ENCODE peak calls at places on chromosomes 1 and 21, in six cellular contexts. One of them, this sample, is unnamed.

GRCh38 chr1:71650126-71650525 is 569.3 kb upstream of the ZRANB2 start:
- DNase-seq in sigmoid colon: no peak
- DNase-seq in CD8-positive, alpha-beta T cell: no peak
- DNase-seq in adrenal gland: no peak
- DNase-seq in heart right ventricle: no peak
- DNase-seq in AG04450: no peak
- DNase-seq in this sample: no peak

GRCh38 chr1:68276448-68276847 is 44.1 kb upstream of the WLS start:
- DNase-seq in sigmoid colon: no peak
- DNase-seq in heart right ventricle: no peak
- DNase-seq in CD8-positive, alpha-beta T cell: no peak
- DNase-seq in adrenal gland: no peak
- DNase-seq in AG04450: no peak
- DNase-seq in this sample: no peak

GRCh38 chr1:9203623-9204022 is 31.0 kb upstream of the H6PD start:
- DNase-seq in heart right ventricle: no peak
- DNase-seq in sigmoid colon: no peak
- DNase-seq in CD8-positive, alpha-beta T cell: peak
- DNase-seq in AG04450: no peak
- DNase-seq in adrenal gland: no peak
- DNase-seq in this sample: no peak

GRCh38 chr1:18045206-18045605 is 62.4 kb upstream of the IGSF21 start:
- DNase-seq in heart right ventricle: no peak
- DNase-seq in CD8-positive, alpha-beta T cell: no peak
- DNase-seq in sigmoid colon: no peak
- DNase-seq in AG04450: no peak
- DNase-seq in adrenal gland: no peak
- DNase-seq in this sample: no peak

GRCh38 chr1:179126338-179127060 is 44.6 kb downstream of the TOR3A start:
- DNase-seq in adrenal gland: no peak
- DNase-seq in heart right ventricle: peak
- DNase-seq in CD8-positive, alpha-beta T cell: no peak
- DNase-seq in AG04450: no peak
- DNase-seq in sigmoid colon: no peak
- DNase-seq in this sample: no peak

GRCh38 chr21:31514598-31514997 is 144.9 kb upstream of the SOD1 start:
- DNase-seq in sigmoid colon: no peak
- DNase-seq in heart right ventricle: no peak
- DNase-seq in adrenal gland: no peak
- DNase-seq in AG04450: no peak
- DNase-seq in CD8-positive, alpha-beta T cell: no peak
- DNase-seq in this sample: no peak

GRCh38 chr1:241926141-241926540 is 31.4 kb upstream of the BECN2 start:
- DNase-seq in heart right ventricle: no peak
- DNase-seq in adrenal gland: no peak
- DNase-seq in sigmoid colon: peak
- DNase-seq in AG04450: no peak
- DNase-seq in CD8-positive, alpha-beta T cell: no peak
- DNase-seq in this sample: no peak

GRCh38 chr1:14055442-14056225 is 355.6 kb downstream of the PRDM2 start:
- DNase-seq in adrenal gland: no peak
- DNase-seq in sigmoid colon: no peak
- DNase-seq in heart right ventricle: no peak
- DNase-seq in CD8-positive, alpha-beta T cell: no peak
- DNase-seq in AG04450: no peak
- DNase-seq in this sample: no peak

GRCh38 chr21:25670726-25671125 is 31.7 kb downstream of the JAM2 start:
- DNase-seq in adrenal gland: no peak
- DNase-seq in AG04450: peak
- DNase-seq in heart right ventricle: no peak
- DNase-seq in sigmoid colon: no peak
- DNase-seq in CD8-positive, alpha-beta T cell: no peak
- DNase-seq in this sample: no peak

GRCh38 chr1:23742670-23743286 is 493 bp upstream of the ELOA start:
- DNase-seq in CD8-positive, alpha-beta T cell: no peak
- DNase-seq in heart right ventricle: no peak
- DNase-seq in adrenal gland: no peak
- DNase-seq in AG04450: no peak
- DNase-seq in sigmoid colon: peak
- DNase-seq in this sample: peak

GRCh38 chr1:185646202-185646683 is 87.9 kb upstream of the HMCN1 start:
- DNase-seq in sigmoid colon: no peak
- DNase-seq in heart right ventricle: peak
- DNase-seq in adrenal gland: peak
- DNase-seq in CD8-positive, alpha-beta T cell: no peak
- DNase-seq in AG04450: peak
- DNase-seq in this sample: no peak

GRCh38 chr21:36120304-36120902 is 14.5 kb upstream of the CBR3 start:
- DNase-seq in sigmoid colon: peak
- DNase-seq in CD8-positive, alpha-beta T cell: no peak
- DNase-seq in heart right ventricle: no peak
- DNase-seq in adrenal gland: peak
- DNase-seq in AG04450: no peak
- DNase-seq in this sample: peak

GRCh38 chr1:20343149-20343936 is 52.7 kb downstream of the VWA5B1 start:
- DNase-seq in heart right ventricle: peak
- DNase-seq in sigmoid colon: no peak
- DNase-seq in adrenal gland: no peak
- DNase-seq in CD8-positive, alpha-beta T cell: no peak
- DNase-seq in AG04450: no peak
- DNase-seq in this sample: peak

GRCh38 chr1:162055062-162055461 is 14.4 kb upstream of the NOS1AP start:
- DNase-seq in heart right ventricle: no peak
- DNase-seq in CD8-positive, alpha-beta T cell: no peak
- DNase-seq in sigmoid colon: no peak
- DNase-seq in adrenal gland: no peak
- DNase-seq in AG04450: peak
- DNase-seq in this sample: no peak

GRCh38 chr1:78440381-78440793 is 50.4 kb upstream of the PTGFR start:
- DNase-seq in heart right ventricle: no peak
- DNase-seq in CD8-positive, alpha-beta T cell: no peak
- DNase-seq in adrenal gland: no peak
- DNase-seq in AG04450: no peak
- DNase-seq in sigmoid colon: no peak
- DNase-seq in this sample: no peak

GRCh38 chr21:41494242-41494641 is 13.7 kb downstream of the TMPRSS2 start:
- DNase-seq in heart right ventricle: no peak
- DNase-seq in AG04450: no peak
- DNase-seq in sigmoid colon: no peak
- DNase-seq in adrenal gland: no peak
- DNase-seq in CD8-positive, alpha-beta T cell: no peak
- DNase-seq in this sample: no peak

GRCh38 chr1:214476958-214477870 is 74.2 kb downstream of the PTPN14 start:
- DNase-seq in adrenal gland: no peak
- DNase-seq in sigmoid colon: no peak
- DNase-seq in heart right ventricle: no peak
- DNase-seq in CD8-positive, alpha-beta T cell: no peak
- DNase-seq in AG04450: peak
- DNase-seq in this sample: no peak

GRCh38 chr1:230591676-230592075 is 50.6 kb upstream of the COG2 start:
- DNase-seq in sigmoid colon: no peak
- DNase-seq in CD8-positive, alpha-beta T cell: no peak
- DNase-seq in AG04450: no peak
- DNase-seq in heart right ventricle: no peak
- DNase-seq in adrenal gland: no peak
- DNase-seq in this sample: no peak

GRCh38 chr1:29235955-29236742 is at the start of gene PTPRU:
- DNase-seq in heart right ventricle: peak
- DNase-seq in adrenal gland: peak
- DNase-seq in CD8-positive, alpha-beta T cell: peak
- DNase-seq in sigmoid colon: peak
- DNase-seq in AG04450: no peak
- DNase-seq in this sample: peak

GRCh38 chr21:42827588-42827987 is 51.8 kb downstream of the WDR4 start:
- DNase-seq in adrenal gland: no peak
- DNase-seq in heart right ventricle: no peak
- DNase-seq in CD8-positive, alpha-beta T cell: no peak
- DNase-seq in AG04450: no peak
- DNase-seq in sigmoid colon: no peak
- DNase-seq in this sample: no peak

GRCh38 chr21:46442938-46443337 is 15.8 kb upstream of the DIP2A start:
- DNase-seq in CD8-positive, alpha-beta T cell: no peak
- DNase-seq in adrenal gland: no peak
- DNase-seq in heart right ventricle: no peak
- DNase-seq in sigmoid colon: no peak
- DNase-seq in AG04450: no peak
- DNase-seq in this sample: no peak

GRCh38 chr1:247110627-247111258 is 6.6 kb upstream of the ZNF669 start:
- DNase-seq in AG04450: no peak
- DNase-seq in heart right ventricle: no peak
- DNase-seq in adrenal gland: peak
- DNase-seq in CD8-positive, alpha-beta T cell: no peak
- DNase-seq in sigmoid colon: no peak
- DNase-seq in this sample: no peak

GRCh38 chr1:163300569-163300968 is 21.2 kb upstream of the NUF2 start:
- DNase-seq in adrenal gland: peak
- DNase-seq in heart right ventricle: no peak
- DNase-seq in AG04450: no peak
- DNase-seq in CD8-positive, alpha-beta T cell: no peak
- DNase-seq in sigmoid colon: no peak
- DNase-seq in this sample: no peak

GRCh38 chr21:46518983-46519583 is 60.4 kb downstream of the DIP2A start:
- DNase-seq in heart right ventricle: no peak
- DNase-seq in adrenal gland: no peak
- DNase-seq in sigmoid colon: no peak
- DNase-seq in CD8-positive, alpha-beta T cell: no peak
- DNase-seq in AG04450: no peak
- DNase-seq in this sample: no peak

GRCh38 chr1:241821363-241821762 is 26.6 kb upstream of the EXO1 start:
- DNase-seq in heart right ventricle: no peak
- DNase-seq in sigmoid colon: no peak
- DNase-seq in adrenal gland: no peak
- DNase-seq in CD8-positive, alpha-beta T cell: no peak
- DNase-seq in AG04450: no peak
- DNase-seq in this sample: no peak

GRCh38 chr1:89918794-89919155 is 76.1 kb upstream of the ZNF326 start:
- DNase-seq in AG04450: no peak
- DNase-seq in sigmoid colon: no peak
- DNase-seq in CD8-positive, alpha-beta T cell: no peak
- DNase-seq in adrenal gland: no peak
- DNase-seq in heart right ventricle: no peak
- DNase-seq in this sample: no peak

GRCh38 chr1:243482237-243483022 is 226.6 kb downstream of the SDCCAG8 start:
- DNase-seq in AG04450: no peak
- DNase-seq in heart right ventricle: no peak
- DNase-seq in adrenal gland: peak
- DNase-seq in CD8-positive, alpha-beta T cell: no peak
- DNase-seq in sigmoid colon: peak
- DNase-seq in this sample: peak

GRCh38 chr1:92411511-92411910 is 75.2 kb downstream of the GFI1 start:
- DNase-seq in heart right ventricle: no peak
- DNase-seq in sigmoid colon: no peak
- DNase-seq in adrenal gland: no peak
- DNase-seq in AG04450: peak
- DNase-seq in CD8-positive, alpha-beta T cell: no peak
- DNase-seq in this sample: no peak

GRCh38 chr1:64489707-64490106 is 19.8 kb downstream of the CACHD1 start:
- DNase-seq in heart right ventricle: no peak
- DNase-seq in adrenal gland: no peak
- DNase-seq in CD8-positive, alpha-beta T cell: no peak
- DNase-seq in sigmoid colon: no peak
- DNase-seq in AG04450: no peak
- DNase-seq in this sample: no peak

GRCh38 chr1:225410036-225410435 is 17.8 kb downstream of the LBR start:
- DNase-seq in adrenal gland: no peak
- DNase-seq in heart right ventricle: no peak
- DNase-seq in AG04450: no peak
- DNase-seq in sigmoid colon: no peak
- DNase-seq in CD8-positive, alpha-beta T cell: no peak
- DNase-seq in this sample: no peak

GRCh38 chr1:225413708-225414375 is 14.0 kb downstream of the LBR start:
- DNase-seq in CD8-positive, alpha-beta T cell: no peak
- DNase-seq in AG04450: no peak
- DNase-seq in heart right ventricle: no peak
- DNase-seq in sigmoid colon: no peak
- DNase-seq in adrenal gland: no peak
- DNase-seq in this sample: no peak

GRCh38 chr1:225412803-225413338 is 15.0 kb downstream of the LBR start:
- DNase-seq in sigmoid colon: no peak
- DNase-seq in CD8-positive, alpha-beta T cell: no peak
- DNase-seq in heart right ventricle: no peak
- DNase-seq in adrenal gland: no peak
- DNase-seq in AG04450: no peak
- DNase-seq in this sample: peak

GRCh38 chr1:225415307-225415706 is 12.5 kb downstream of the LBR start:
- DNase-seq in AG04450: no peak
- DNase-seq in sigmoid colon: no peak
- DNase-seq in CD8-positive, alpha-beta T cell: no peak
- DNase-seq in heart right ventricle: no peak
- DNase-seq in adrenal gland: no peak
- DNase-seq in this sample: no peak

DNA sequence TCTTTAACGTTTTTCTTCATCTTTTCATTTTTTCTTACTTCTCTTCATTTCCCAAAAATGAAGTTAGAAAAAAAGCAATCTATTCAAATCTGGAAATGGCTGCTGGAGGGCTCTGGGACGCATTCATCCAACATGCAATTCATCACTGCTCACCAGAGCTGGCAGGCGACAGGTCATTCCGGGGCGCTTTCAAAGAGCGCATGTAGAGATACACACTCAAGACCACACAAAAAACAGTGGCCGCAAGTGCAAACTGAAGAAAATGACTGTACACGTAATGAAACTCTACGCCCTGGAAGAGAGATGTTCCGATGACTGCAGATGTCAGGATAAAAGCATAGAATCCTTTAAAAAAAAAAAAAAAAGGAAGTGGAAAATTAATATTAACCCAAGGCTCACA is 15.5 kb downstream of the LBR start:
- DNase-seq in sigmoid colon: no peak
- DNase-seq in heart right ventricle: no peak
- DNase-seq in adrenal gland: no peak
- DNase-seq in CD8-positive, alpha-beta T cell: no peak
- DNase-seq in AG04450: no peak
- DNase-seq in this sample: no peak
- H3K27ac ChIP-seq in sigmoid colon: no peak
- H3K27ac ChIP-seq in heart right ventricle: no peak
- H3K27ac ChIP-seq in adrenal gland: no peak
- H3K27ac ChIP-seq in CD8-positive, alpha-beta T cell: no peak
- H3K27ac ChIP-seq in AG04450: no peak
- H3K27ac ChIP-seq in this sample: peak

GRCh38 chr1:10561955-10562354 is 87.2 kb downstream of the PEX14 start:
- DNase-seq in adrenal gland: no peak
- DNase-seq in sigmoid colon: no peak
- DNase-seq in CD8-positive, alpha-beta T cell: no peak
- DNase-seq in AG04450: no peak
- DNase-seq in heart right ventricle: no peak
- DNase-seq in this sample: no peak
- TF ChIP-seq CTCF in adrenal gland: no peak
- TF ChIP-seq CTCF in sigmoid colon: no peak
- TF ChIP-seq CTCF in CD8-positive, alpha-beta T cell: no peak
- TF ChIP-seq CTCF in AG04450: peak
- TF ChIP-seq CTCF in heart right ventricle: no peak
- TF ChIP-seq CTCF in this sample: no peak

GRCh38 chr1:196608401-196609113 is at the start of gene KCNT2:
- DNase-seq in sigmoid colon: peak
- DNase-seq in CD8-positive, alpha-beta T cell: no peak
- DNase-seq in AG04450: peak
- DNase-seq in heart right ventricle: peak
- DNase-seq in adrenal gland: peak
- DNase-seq in this sample: peak
- H3K4me3 ChIP-seq in sigmoid colon: peak
- H3K4me3 ChIP-seq in CD8-positive, alpha-beta T cell: no peak
- H3K4me3 ChIP-seq in AG04450: peak
- H3K4me3 ChIP-seq in heart right ventricle: peak
- H3K4me3 ChIP-seq in adrenal gland: peak
- H3K4me3 ChIP-seq in this sample: peak

GRCh38 chr1:15945011-15945831 is 30.7 kb downstream of the ZBTB17 start:
- DNase-seq in sigmoid colon: no peak
- DNase-seq in AG04450: no peak
- DNase-seq in CD8-positive, alpha-beta T cell: no peak
- DNase-seq in heart right ventricle: no peak
- DNase-seq in adrenal gland: peak
- DNase-seq in this sample: peak
- H3K27ac ChIP-seq in sigmoid colon: no peak
- H3K27ac ChIP-seq in AG04450: no peak
- H3K27ac ChIP-seq in CD8-positive, alpha-beta T cell: no peak
- H3K27ac ChIP-seq in heart right ventricle: no peak
- H3K27ac ChIP-seq in adrenal gland: peak
- H3K27ac ChIP-seq in this sample: no peak